ENCODE peak calls at places on chromosomes 13 and 19, in six cellular contexts. E is BJ; P is trophoblast cell; J is bronchial epithelial cell; M is activated CD4-positive, alpha-beta T cell treated with anti-CD3 and anti-CD28 coated beads, Interleukin-2, amount 10 ng/mL, durations not matched to agents 7 days and 5 days; V is mucosa of gallbladder. Z is an unnamed sample.

GRCh38 chr19:5961969-5962945 is 15.7 kb downstream of the RANBP3 start:
- DNase-seq in E (no peak), M (peak; percentile 90), P (peak; percentile 79), V (peak; percentile 78), J (peak; percentile 63), Z (peak; percentile 75)

GRCh38 chr13:75639426-75639825 is 3.3 kb downstream of the LMO7 start:
- DNase-seq in P (no peak), J (no peak), M (no peak), V (no peak), E (no peak), Z (no peak)

GRCh38 chr13:30107126-30107525 is 200.2 kb downstream of the KATNAL1 start:
- DNase-seq in P (peak; percentile 73), J (no peak), V (no peak), M (no peak), E (no peak), Z (no peak)

GRCh38 chr13:39876258-39876657 is 220.8 kb downstream of the COG6 start:
- DNase-seq in E (peak; percentile 76), P (peak; percentile 4), M (no peak), J (peak; percentile 88), V (no peak), Z (no peak)

GRCh38 chr13:111178417-111178816 is 63.3 kb downstream of the ARHGEF7 start:
- DNase-seq in P (no peak), E (no peak), V (no peak), J (no peak), M (no peak), Z (no peak)

GRCh38 chr19:30212574-30212973 is 159.6 kb upstream of the ZNF536 start:
- DNase-seq in V (no peak), M (no peak), E (no peak), J (no peak), P (no peak), Z (no peak)

GRCh38 chr19:21765151-21765550 is 2.2 kb downstream of the ZNF100 start:
- DNase-seq in P (peak; percentile 24), J (peak; percentile 38), V (no peak), M (no peak), E (no peak), Z (no peak)

GRCh38 chr13:35836476-35836875 is 294.7 kb downstream of the DCLK1 start:
- DNase-seq in P (no peak), M (no peak), E (peak; percentile 58), J (no peak), V (no peak), Z (no peak)

GRCh38 chr19:46862974-46863632 is 2.3 kb downstream of the ARHGAP35 start:
- DNase-seq in P (no peak), E (no peak), M (no peak), J (no peak), V (no peak), Z (no peak)

GRCh38 chr13:46934749-46935148 is 37.9 kb upstream of the HTR2A start:
- DNase-seq in P (no peak), M (no peak), J (peak; percentile 51), E (no peak), V (no peak), Z (no peak)

GRCh38 chr19:13103961-13104847 is 1.5 kb upstream of the LYL1 start:
- DNase-seq in M (peak; percentile 62), V (peak; percentile 64), J (no peak), E (no peak), P (peak; percentile 43), Z (peak; percentile 76)

GRCh38 chr19:2083174-2083854 is 12.8 kb downstream of the MOB3A start:
- DNase-seq in J (no peak), E (no peak), P (no peak), M (peak; percentile 80), V (no peak), Z (peak; percentile 64)

GRCh38 chr19:9061879-9062278 is 25.0 kb upstream of the OR1M1 start:
- DNase-seq in E (no peak), P (no peak), V (no peak), J (no peak), M (no peak), Z (no peak)

GRCh38 chr13:51999525-51999924 is 11.7 kb downstream of the ATP7B start:
- DNase-seq in P (peak; percentile 58), J (peak; percentile 26), V (peak; percentile 82), M (no peak), E (no peak), Z (no peak)

GRCh38 chr13:24361138-24361537 is 51.8 kb downstream of the C1QTNF9 start:
- DNase-seq in E (no peak), M (no peak), V (no peak), P (no peak), J (no peak), Z (peak; percentile 44)

GRCh38 chr19:3479819-3480215 is 508 bp downstream of the SMIM24 start:
- DNase-seq in P (no peak), J (no peak), M (peak; percentile 53), V (peak; percentile 62), E (no peak), Z (no peak)

GRCh38 chr19:24060687-24061356 is 26.2 kb upstream of the ZNF254 start:
- DNase-seq in E (no peak), V (no peak), M (no peak), P (peak; percentile 89), J (peak; percentile 93), Z (no peak)

GRCh38 chr19:47109177-47109540 is 4.4 kb downstream of the ZC3H4 start:
- DNase-seq in J (no peak), P (no peak), V (no peak), M (no peak), E (no peak), Z (no peak)

GRCh38 chr13:81395368-81395767 is 1054.4 kb upstream of the SPRY2 start:
- DNase-seq in E (no peak), M (no peak), V (no peak), P (peak; percentile 4), J (no peak), Z (peak; percentile 66)